ENCODE peak calls at places on chromosomes 11 and 22, in ten cellular contexts. One of them, this sample, is unnamed.

GRCh38 chr22:26323013-26323412 is 106.0 kb upstream of the ASPHD2 start:
- DNase-seq in CD4-positive, alpha-beta memory T cell: no peak
- DNase-seq in tibial artery: no peak
- DNase-seq in IMR-90: no peak
- DNase-seq in small intestine: no peak
- DNase-seq in K562: no peak
- DNase-seq in GM23338: no peak
- DNase-seq in kidney: no peak
- DNase-seq in left ventricle myocardium inferior: no peak
- DNase-seq in colonic mucosa: no peak
- DNase-seq in this sample: no peak

GRCh38 chr22:42655693-42656092 is 6.5 kb upstream of the CYB5R3 start:
- DNase-seq in colonic mucosa: no peak
- DNase-seq in small intestine: no peak
- DNase-seq in kidney: no peak
- DNase-seq in IMR-90: no peak
- DNase-seq in CD4-positive, alpha-beta memory T cell: no peak
- DNase-seq in left ventricle myocardium inferior: no peak
- DNase-seq in GM23338: peak; percentile 8
- DNase-seq in K562: no peak
- DNase-seq in tibial artery: no peak
- DNase-seq in this sample: no peak

GRCh38 chr11:12524865-12525264 is 147.5 kb downstream of the PARVA start:
- DNase-seq in GM23338: no peak
- DNase-seq in small intestine: no peak
- DNase-seq in left ventricle myocardium inferior: peak; percentile 40
- DNase-seq in CD4-positive, alpha-beta memory T cell: no peak
- DNase-seq in tibial artery: no peak
- DNase-seq in colonic mucosa: no peak
- DNase-seq in IMR-90: no peak
- DNase-seq in K562: no peak
- DNase-seq in kidney: no peak
- DNase-seq in this sample: no peak

GRCh38 chr22:42313804-42314581 is 43.5 kb upstream of the TCF20 start:
- DNase-seq in kidney: no peak
- DNase-seq in left ventricle myocardium inferior: peak; percentile 45
- DNase-seq in colonic mucosa: peak; percentile 90
- DNase-seq in GM23338: peak; percentile 89
- DNase-seq in IMR-90: peak; percentile 54
- DNase-seq in tibial artery: no peak
- DNase-seq in CD4-positive, alpha-beta memory T cell: peak; percentile 57
- DNase-seq in K562: peak; percentile 67
- DNase-seq in small intestine: peak; percentile 99
- DNase-seq in this sample: peak; percentile 69

GRCh38 chr11:69537126-69537525 is 55.7 kb downstream of the LINC01488 start:
- DNase-seq in GM23338: no peak
- DNase-seq in CD4-positive, alpha-beta memory T cell: no peak
- DNase-seq in kidney: peak; percentile 54
- DNase-seq in left ventricle myocardium inferior: no peak
- DNase-seq in IMR-90: no peak
- DNase-seq in small intestine: no peak
- DNase-seq in K562: no peak
- DNase-seq in tibial artery: no peak
- DNase-seq in colonic mucosa: no peak
- DNase-seq in this sample: no peak

GRCh38 chr11:70537576-70538571 is 139.5 kb downstream of the CTTN start:
- DNase-seq in left ventricle myocardium inferior: no peak
- DNase-seq in small intestine: no peak
- DNase-seq in colonic mucosa: no peak
- DNase-seq in kidney: peak; percentile 57
- DNase-seq in K562: no peak
- DNase-seq in GM23338: no peak
- DNase-seq in tibial artery: peak; percentile 40
- DNase-seq in IMR-90: no peak
- DNase-seq in CD4-positive, alpha-beta memory T cell: no peak
- DNase-seq in this sample: no peak

GRCh38 chr11:35765211-35765610 is 102.6 kb downstream of the TRIM44 start:
- DNase-seq in GM23338: no peak
- DNase-seq in small intestine: no peak
- DNase-seq in left ventricle myocardium inferior: no peak
- DNase-seq in IMR-90: peak; percentile 41
- DNase-seq in colonic mucosa: no peak
- DNase-seq in K562: no peak
- DNase-seq in kidney: no peak
- DNase-seq in CD4-positive, alpha-beta memory T cell: no peak
- DNase-seq in tibial artery: no peak
- DNase-seq in this sample: no peak

GRCh38 chr11:68416070-68416578 is 44.4 kb upstream of the PPP6R3 start:
- DNase-seq in kidney: no peak
- DNase-seq in GM23338: no peak
- DNase-seq in left ventricle myocardium inferior: no peak
- DNase-seq in tibial artery: no peak
- DNase-seq in colonic mucosa: no peak
- DNase-seq in small intestine: no peak
- DNase-seq in CD4-positive, alpha-beta memory T cell: no peak
- DNase-seq in IMR-90: no peak
- DNase-seq in K562: no peak
- DNase-seq in this sample: no peak

DNA sequence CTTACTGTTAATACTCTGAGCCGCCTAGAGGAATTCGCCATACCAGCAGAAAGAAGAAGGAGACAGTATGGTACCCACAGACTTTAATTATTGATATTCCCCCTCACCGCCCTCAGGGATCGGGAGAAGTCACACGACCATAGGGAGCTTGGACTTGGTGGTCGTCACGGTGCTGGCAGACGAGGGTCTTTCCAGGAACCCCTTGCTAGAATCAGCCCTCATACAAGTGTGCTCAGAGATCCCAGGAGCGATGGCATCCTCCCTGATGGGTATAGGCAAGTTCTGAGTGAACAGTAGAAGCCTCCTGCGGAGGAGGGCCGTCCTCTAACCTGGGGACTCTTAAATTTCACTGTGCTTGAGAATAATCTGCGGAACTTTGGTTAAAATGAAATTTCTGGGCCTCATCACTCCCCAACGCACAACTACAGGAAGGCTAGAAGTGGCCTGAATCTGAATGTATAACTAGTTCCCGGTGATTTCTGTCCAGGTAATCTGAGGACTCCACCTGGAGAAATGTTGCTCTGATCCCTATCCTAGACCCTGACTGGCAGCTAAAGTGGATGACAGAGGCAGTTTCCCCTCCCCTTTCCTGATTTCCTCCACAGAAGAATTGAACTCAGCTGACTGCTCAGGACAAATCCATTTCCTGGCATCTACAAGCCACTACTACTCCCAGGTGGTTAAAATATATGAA is 4.5 kb downstream of the VSIG2 start:
- DNase-seq in kidney: no peak
- DNase-seq in small intestine: no peak
- DNase-seq in colonic mucosa: no peak
- DNase-seq in tibial artery: no peak
- DNase-seq in left ventricle myocardium inferior: no peak
- DNase-seq in K562: no peak
- DNase-seq in CD4-positive, alpha-beta memory T cell: no peak
- DNase-seq in IMR-90: no peak
- DNase-seq in GM23338: no peak
- DNase-seq in this sample: no peak
- H3K4me1 ChIP-seq in kidney: peaks cover 18% of the 10 kb centered on the region
- H3K4me1 ChIP-seq in small intestine: no peaks in the 10 kb centered on the region
- H3K4me1 ChIP-seq in colonic mucosa: peaks cover 4% of the 10 kb centered on the region
- H3K4me1 ChIP-seq in tibial artery: peaks cover 44% of the 10 kb centered on the region
- H3K4me1 ChIP-seq in left ventricle myocardium inferior: peaks cover 71% of the 10 kb centered on the region
- H3K4me1 ChIP-seq in K562: peaks cover 21% of the 10 kb centered on the region
- H3K4me1 ChIP-seq in CD4-positive, alpha-beta memory T cell: peaks cover 6% of the 10 kb centered on the region
- H3K4me1 ChIP-seq in IMR-90: peaks cover 10% of the 10 kb centered on the region
- H3K4me1 ChIP-seq in GM23338: peaks cover 35% of the 10 kb centered on the region
- H3K4me1 ChIP-seq in this sample: peaks cover 7% of the 10 kb centered on the region

GRCh38 chr22:21739828-21740377 is 4.3 kb upstream of the YPEL1 start:
- DNase-seq in GM23338: no peak
- DNase-seq in IMR-90: no peak
- DNase-seq in left ventricle myocardium inferior: no peak
- DNase-seq in small intestine: no peak
- DNase-seq in kidney: no peak
- DNase-seq in CD4-positive, alpha-beta memory T cell: no peak
- DNase-seq in K562: no peak
- DNase-seq in tibial artery: no peak
- DNase-seq in colonic mucosa: no peak
- DNase-seq in this sample: no peak

GRCh38 chr22:21736948-21737347 is 1.4 kb upstream of the YPEL1 start:
- DNase-seq in IMR-90: no peak
- DNase-seq in colonic mucosa: no peak
- DNase-seq in tibial artery: no peak
- DNase-seq in small intestine: no peak
- DNase-seq in CD4-positive, alpha-beta memory T cell: no peak
- DNase-seq in kidney: no peak
- DNase-seq in GM23338: no peak
- DNase-seq in left ventricle myocardium inferior: no peak
- DNase-seq in K562: no peak
- DNase-seq in this sample: no peak

GRCh38 chr22:21738081-21738480 is 2.5 kb upstream of the YPEL1 start:
- DNase-seq in IMR-90: no peak
- DNase-seq in small intestine: no peak
- DNase-seq in tibial artery: no peak
- DNase-seq in K562: no peak
- DNase-seq in CD4-positive, alpha-beta memory T cell: no peak
- DNase-seq in GM23338: no peak
- DNase-seq in colonic mucosa: no peak
- DNase-seq in kidney: no peak
- DNase-seq in left ventricle myocardium inferior: no peak
- DNase-seq in this sample: no peak

GRCh38 chr22:21741059-21741458 is 5.5 kb upstream of the YPEL1 start:
- DNase-seq in CD4-positive, alpha-beta memory T cell: no peak
- DNase-seq in GM23338: no peak
- DNase-seq in kidney: no peak
- DNase-seq in K562: no peak
- DNase-seq in colonic mucosa: no peak
- DNase-seq in IMR-90: no peak
- DNase-seq in left ventricle myocardium inferior: no peak
- DNase-seq in small intestine: no peak
- DNase-seq in tibial artery: no peak
- DNase-seq in this sample: no peak

GRCh38 chr22:21738966-21739365 is 3.4 kb upstream of the YPEL1 start:
- DNase-seq in GM23338: no peak
- DNase-seq in tibial artery: no peak
- DNase-seq in kidney: no peak
- DNase-seq in small intestine: no peak
- DNase-seq in colonic mucosa: no peak
- DNase-seq in left ventricle myocardium inferior: no peak
- DNase-seq in IMR-90: no peak
- DNase-seq in CD4-positive, alpha-beta memory T cell: no peak
- DNase-seq in K562: no peak
- DNase-seq in this sample: no peak
- H3K4me1 ChIP-seq in GM23338: peaks cover 14% of the 10 kb centered on the region
- H3K4me1 ChIP-seq in tibial artery: peaks cover 14% of the 10 kb centered on the region
- H3K4me1 ChIP-seq in kidney: peaks cover 10% of the 10 kb centered on the region
- H3K4me1 ChIP-seq in small intestine: peaks cover 3% of the 10 kb centered on the region
- H3K4me1 ChIP-seq in colonic mucosa: no peaks in the 10 kb centered on the region
- H3K4me1 ChIP-seq in left ventricle myocardium inferior: peaks cover 19% of the 10 kb centered on the region
- H3K4me1 ChIP-seq in IMR-90: peaks cover 5% of the 10 kb centered on the region
- H3K4me1 ChIP-seq in CD4-positive, alpha-beta memory T cell: peaks cover 12% of the 10 kb centered on the region
- H3K4me1 ChIP-seq in K562: peaks cover 29% of the 10 kb centered on the region
- H3K4me1 ChIP-seq in this sample: peaks cover 18% of the 10 kb centered on the region

GRCh38 chr22:50190182-50190951 is 4.7 kb downstream of the TRABD start:
- DNase-seq in small intestine: peak; percentile 89
- DNase-seq in colonic mucosa: peak; percentile 90
- DNase-seq in tibial artery: peak; percentile 83
- DNase-seq in IMR-90: no peak
- DNase-seq in CD4-positive, alpha-beta memory T cell: peak; percentile 87
- DNase-seq in kidney: peak; percentile 96
- DNase-seq in left ventricle myocardium inferior: peak; percentile 84
- DNase-seq in GM23338: peak; percentile 81
- DNase-seq in K562: peak; percentile 86
- DNase-seq in this sample: peak; percentile 72

GRCh38 chr22:50192056-50192824 is 6.5 kb downstream of the TRABD start:
- DNase-seq in IMR-90: peak; percentile 19
- DNase-seq in kidney: peak; percentile 76
- DNase-seq in small intestine: no peak
- DNase-seq in tibial artery: no peak
- DNase-seq in left ventricle myocardium inferior: no peak
- DNase-seq in K562: no peak
- DNase-seq in CD4-positive, alpha-beta memory T cell: no peak
- DNase-seq in GM23338: no peak
- DNase-seq in colonic mucosa: no peak
- DNase-seq in this sample: peak; percentile 52

GRCh38 chr22:50189849-50190181 is 4.1 kb downstream of the TRABD start:
- DNase-seq in CD4-positive, alpha-beta memory T cell: no peak
- DNase-seq in K562: no peak
- DNase-seq in GM23338: no peak
- DNase-seq in small intestine: no peak
- DNase-seq in tibial artery: no peak
- DNase-seq in left ventricle myocardium inferior: no peak
- DNase-seq in colonic mucosa: peak; percentile 67
- DNase-seq in IMR-90: no peak
- DNase-seq in kidney: no peak
- DNase-seq in this sample: no peak

GRCh38 chr22:50192825-50193204 is 7.1 kb downstream of the TRABD start:
- DNase-seq in left ventricle myocardium inferior: no peak
- DNase-seq in kidney: peak; percentile 77
- DNase-seq in GM23338: no peak
- DNase-seq in colonic mucosa: no peak
- DNase-seq in IMR-90: no peak
- DNase-seq in CD4-positive, alpha-beta memory T cell: peak; percentile 68
- DNase-seq in tibial artery: no peak
- DNase-seq in K562: no peak
- DNase-seq in small intestine: no peak
- DNase-seq in this sample: peak; percentile 38

DNA sequence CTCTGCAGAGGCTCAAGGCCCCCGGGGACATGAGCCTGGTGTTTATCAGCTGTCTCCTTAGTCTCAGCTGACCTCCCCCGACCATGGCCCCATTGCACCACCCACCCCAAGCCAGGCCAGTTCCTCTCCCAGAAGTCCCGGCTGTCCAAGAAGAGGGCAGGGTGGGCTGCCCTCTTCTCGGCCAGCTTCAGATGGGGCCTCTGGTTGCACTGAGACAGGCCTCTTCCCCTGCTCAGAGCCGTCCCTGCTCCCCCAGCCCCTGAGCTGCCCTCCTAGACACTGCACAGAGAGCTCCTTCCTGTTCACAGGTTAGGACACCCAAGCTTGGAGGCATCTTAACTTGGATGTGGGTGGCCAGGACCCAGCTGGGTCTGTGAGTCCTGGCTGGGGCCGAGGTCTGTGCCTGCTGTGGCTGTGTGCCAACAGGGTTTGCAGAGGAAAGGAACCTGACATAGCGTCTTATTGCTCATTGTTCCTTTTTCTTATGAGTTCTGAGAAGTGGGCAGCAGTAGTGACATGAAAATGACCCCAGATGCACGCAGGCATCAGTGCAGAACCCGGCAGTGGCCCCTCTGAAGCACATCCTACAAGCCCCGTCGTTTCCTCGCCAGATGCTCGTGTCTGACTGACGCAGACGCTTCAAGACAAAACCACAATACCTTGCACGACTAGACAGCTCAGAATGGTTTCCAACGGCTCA is 5.5 kb downstream of the TRABD start:
- DNase-seq in left ventricle myocardium inferior: no peak
- DNase-seq in small intestine: peak; percentile 58
- DNase-seq in colonic mucosa: peak; percentile 49
- DNase-seq in K562: no peak
- DNase-seq in IMR-90: no peak
- DNase-seq in GM23338: no peak
- DNase-seq in CD4-positive, alpha-beta memory T cell: peak; percentile 91
- DNase-seq in kidney: peak; percentile 87
- DNase-seq in tibial artery: no peak
- DNase-seq in this sample: peak; percentile 88
- H3K4me1 ChIP-seq in left ventricle myocardium inferior: peaks cover 50% of the 10 kb centered on the region
- H3K4me1 ChIP-seq in small intestine: no peaks in the 10 kb centered on the region
- H3K4me1 ChIP-seq in colonic mucosa: peaks cover 28% of the 10 kb centered on the region
- H3K4me1 ChIP-seq in K562: peaks cover 76% of the 10 kb centered on the region
- H3K4me1 ChIP-seq in IMR-90: peaks cover 16% of the 10 kb centered on the region
- H3K4me1 ChIP-seq in GM23338: peaks cover 8% of the 10 kb centered on the region
- H3K4me1 ChIP-seq in CD4-positive, alpha-beta memory T cell: peaks cover 68% of the 10 kb centered on the region
- H3K4me1 ChIP-seq in kidney: peaks cover 25% of the 10 kb centered on the region
- H3K4me1 ChIP-seq in tibial artery: peaks cover 39% of the 10 kb centered on the region
- H3K4me1 ChIP-seq in this sample: peaks cover 73% of the 10 kb centered on the region

DNA sequence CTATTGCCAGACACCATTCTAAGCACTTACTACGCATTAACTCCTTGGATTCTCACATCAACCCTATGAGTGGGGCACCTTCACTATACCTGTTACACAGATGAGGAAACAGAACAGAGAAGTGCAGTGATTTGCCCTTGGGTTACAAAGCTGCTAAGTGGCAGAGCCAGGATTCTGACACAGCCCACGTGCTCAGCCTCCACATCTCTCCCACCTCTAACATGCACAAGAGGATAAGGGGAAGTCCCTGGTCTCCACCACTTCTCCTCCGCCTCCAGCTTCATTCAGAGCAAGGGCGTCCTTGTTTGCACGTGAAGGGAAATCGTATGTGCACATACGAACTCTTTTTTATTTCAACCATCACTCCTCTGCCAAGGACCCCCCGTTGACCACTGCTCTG is 53.7 kb downstream of the CDON start:
- DNase-seq in left ventricle myocardium inferior: no peak
- DNase-seq in kidney: no peak
- DNase-seq in small intestine: no peak
- DNase-seq in GM23338: no peak
- DNase-seq in K562: no peak
- DNase-seq in colonic mucosa: no peak
- DNase-seq in CD4-positive, alpha-beta memory T cell: no peak
- DNase-seq in IMR-90: no peak
- DNase-seq in tibial artery: no peak
- DNase-seq in this sample: no peak
- H3K4me1 ChIP-seq in left ventricle myocardium inferior: no peaks in the 10 kb centered on the region
- H3K4me1 ChIP-seq in kidney: no peaks in the 10 kb centered on the region
- H3K4me1 ChIP-seq in small intestine: no peaks in the 10 kb centered on the region
- H3K4me1 ChIP-seq in GM23338: no peaks in the 10 kb centered on the region
- H3K4me1 ChIP-seq in K562: no peaks in the 10 kb centered on the region
- H3K4me1 ChIP-seq in colonic mucosa: no peaks in the 10 kb centered on the region
- H3K4me1 ChIP-seq in CD4-positive, alpha-beta memory T cell: no peaks in the 10 kb centered on the region
- H3K4me1 ChIP-seq in IMR-90: no peaks in the 10 kb centered on the region
- H3K4me1 ChIP-seq in tibial artery: peaks cover 7% of the 10 kb centered on the region
- H3K4me1 ChIP-seq in this sample: no peaks in the 10 kb centered on the region